ENCODE peak calls at places on chromosomes 6 and 20, in six cellular contexts. C is neuronal stem cell, X is IMR-90, B is H1, S is trophoblast cell, G is H9. K is an unnamed sample.

GRCh38 chr20:38751360-38751976 is 3.2 kb downstream of the ACTR5 start:
- DNase-seq in C (no peak), X (peak), B (no peak), S (peak), G (no peak), K (peak)

GRCh38 chr6:100126682-100127484 is 132.9 kb upstream of the MCHR2 start:
- DNase-seq in C (no peak), X (no peak), B (no peak), S (no peak), G (no peak), K (no peak)

GRCh38 chr6:39303425-39304153 is 10.6 kb downstream of the KCNK17 start:
- DNase-seq in C (no peak), X (no peak), B (no peak), S (no peak), G (no peak), K (no peak)

GRCh38 chr6:17115251-17116089 is 13.6 kb downstream of the STMND1 start:
- DNase-seq in C (no peak), X (peak), B (no peak), S (peak), G (no peak), K (peak)

GRCh38 chr6:65448806-65449397 is 258.1 kb downstream of the EYS start:
- DNase-seq in C (no peak), X (no peak), B (no peak), S (no peak), G (no peak), K (no peak)

GRCh38 chr20:38291961-38292360 is 12.0 kb upstream of the BPI start:
- DNase-seq in C (no peak), X (no peak), B (no peak), S (no peak), G (no peak), K (no peak)

GRCh38 chr20:14117768-14118167 is 122.5 kb downstream of the MACROD2 start:
- DNase-seq in C (no peak), X (no peak), B (no peak), S (no peak), G (no peak), K (no peak)

GRCh38 chr6:56505861-56506260 is 136.8 kb downstream of the DST start:
- DNase-seq in C (no peak), X (no peak), B (no peak), S (no peak), G (no peak), K (no peak)

GRCh38 chr6:16018626-16019025 is 110.3 kb upstream of the MYLIP start:
- DNase-seq in C (no peak), X (no peak), B (no peak), S (no peak), G (no peak), K (no peak)

GRCh38 chr20:17841751-17842191 is 126.8 kb downstream of the SNX5 start:
- DNase-seq in C (no peak), X (peak), B (no peak), S (no peak), G (no peak), K (peak)

GRCh38 chr20:50226093-50226974 is 35.7 kb downstream of the CEBPB start:
- DNase-seq in C (no peak), X (peak), B (no peak), S (peak), G (no peak), K (peak)

GRCh38 chr6:36323062-36323461 is 13.6 kb downstream of the BNIP5 start:
- DNase-seq in C (peak), X (no peak), B (no peak), S (no peak), G (no peak), K (peak)

GRCh38 chr20:62268228-62268900 is 30.0 kb downstream of the OSBPL2 start:
- DNase-seq in C (no peak), X (no peak), B (no peak), S (no peak), G (no peak), K (no peak)

GRCh38 chr20:49965781-49966304 is 16.9 kb upstream of the SNAI1 start:
- DNase-seq in C (no peak), X (no peak), B (no peak), S (peak), G (no peak), K (no peak)

GRCh38 chr20:32251470-32251869 is 26.0 kb upstream of the KIF3B start:
- DNase-seq in C (no peak), X (no peak), B (no peak), S (no peak), G (no peak), K (no peak)
- H4K91ac ChIP-seq in C (no peak), X (no peak), B (no peak), S (no peak), G (no peak), K (no peak)

GRCh38 chr6:166591026-166591425 is 4.5 kb upstream of the RAMACL start:
- DNase-seq in C (no peak), X (no peak), B (no peak), S (no peak), G (no peak), K (no peak)

GRCh38 chr6:166589334-166589731 is 2.9 kb upstream of the RAMACL start:
- DNase-seq in C (no peak), X (no peak), B (no peak), S (no peak), G (no peak), K (no peak)

GRCh38 chr6:166589786-166590574 is 3.5 kb upstream of the RAMACL start:
- DNase-seq in C (no peak), X (no peak), B (no peak), S (no peak), G (no peak), K (no peak)

GRCh38 chr6:166587631-166588413 is 1.3 kb upstream of the RAMACL start:
- DNase-seq in C (no peak), X (no peak), B (no peak), S (no peak), G (no peak), K (no peak)

GRCh38 chr6:166588691-166589333 is 2.3 kb upstream of the RAMACL start:
- DNase-seq in C (no peak), X (peak), B (no peak), S (no peak), G (peak), K (peak)
- H4K91ac ChIP-seq in C (no peak), X (no peak), B (no peak), S (no peak), G (no peak), K (peak)

DNA sequence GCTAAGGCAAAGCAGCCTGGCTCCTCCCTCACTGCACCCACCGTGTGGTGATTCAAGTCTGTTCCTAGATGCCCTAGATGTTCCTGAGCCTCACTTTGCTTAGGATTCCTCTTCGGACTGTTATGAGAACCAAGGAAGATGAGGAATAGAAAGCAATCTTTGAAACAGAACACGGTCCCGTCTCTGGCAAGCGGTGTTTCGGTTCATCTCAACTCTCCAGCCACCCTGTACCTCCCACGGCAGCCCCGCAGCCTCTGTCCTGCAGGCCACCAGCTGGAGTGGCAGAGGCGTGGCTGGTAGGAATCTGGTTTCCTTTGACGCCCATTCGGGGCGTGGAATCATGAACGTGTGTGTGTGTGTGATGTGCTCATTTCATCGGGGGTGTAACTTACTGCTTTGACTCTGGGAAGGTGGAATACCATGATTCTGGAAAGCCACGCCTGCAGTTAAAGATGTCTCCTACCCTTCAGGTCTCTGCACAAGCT is 21.3 kb downstream of the PDE10A start:
- DNase-seq in C (no peak), X (no peak), B (no peak), S (peak), G (no peak), K (no peak)
- H4K91ac ChIP-seq in C (no peak), X (no peak), B (no peak), S (no peak), G (no peak), K (no peak)

DNA sequence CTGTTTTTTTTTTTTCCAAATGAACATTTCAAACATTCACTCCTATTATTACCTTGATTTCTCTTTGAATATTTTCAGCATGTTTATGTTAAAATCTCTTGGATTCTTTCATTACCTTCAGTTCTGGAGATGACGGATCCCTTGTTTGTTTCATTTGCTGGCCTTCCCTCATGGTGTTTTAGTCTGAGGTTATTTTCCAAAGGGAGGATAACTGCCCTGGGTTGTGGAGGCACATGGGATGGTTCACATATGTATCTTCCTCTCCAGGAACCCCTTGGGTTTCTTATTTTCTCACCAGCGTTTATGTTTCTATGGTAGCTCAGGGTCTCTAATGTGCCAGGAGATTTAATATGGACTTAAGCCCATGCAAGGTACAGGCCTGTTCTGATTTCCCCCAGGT is 36.3 kb downstream of the ECT2L start:
- DNase-seq in C (no peak), X (no peak), B (no peak), S (no peak), G (no peak), K (no peak)
- H4K91ac ChIP-seq in C (no peak), X (no peak), B (no peak), S (no peak), G (no peak), K (no peak)

GRCh38 chr6:33803571-33804053 is at the start of gene MLN:
- DNase-seq in C (no peak), X (no peak), B (no peak), S (no peak), G (no peak), K (no peak)

GRCh38 chr6:33799714-33800113 is 4.1 kb downstream of the MLN start:
- DNase-seq in C (no peak), X (no peak), B (no peak), S (no peak), G (no peak), K (no peak)

GRCh38 chr6:33800248-33800647 is 3.6 kb downstream of the MLN start:
- DNase-seq in C (no peak), X (no peak), B (no peak), S (no peak), G (no peak), K (no peak)

GRCh38 chr6:33802186-33803061 is 1.4 kb downstream of the MLN start:
- DNase-seq in C (no peak), X (no peak), B (no peak), S (no peak), G (no peak), K (no peak)

GRCh38 chr6:33801611-33802010 is 2.2 kb downstream of the MLN start:
- DNase-seq in C (no peak), X (no peak), B (no peak), S (peak), G (no peak), K (no peak)
- H4K91ac ChIP-seq in C (no peak), X (no peak), B (peak), S (no peak), G (no peak), K (no peak)

DNA sequence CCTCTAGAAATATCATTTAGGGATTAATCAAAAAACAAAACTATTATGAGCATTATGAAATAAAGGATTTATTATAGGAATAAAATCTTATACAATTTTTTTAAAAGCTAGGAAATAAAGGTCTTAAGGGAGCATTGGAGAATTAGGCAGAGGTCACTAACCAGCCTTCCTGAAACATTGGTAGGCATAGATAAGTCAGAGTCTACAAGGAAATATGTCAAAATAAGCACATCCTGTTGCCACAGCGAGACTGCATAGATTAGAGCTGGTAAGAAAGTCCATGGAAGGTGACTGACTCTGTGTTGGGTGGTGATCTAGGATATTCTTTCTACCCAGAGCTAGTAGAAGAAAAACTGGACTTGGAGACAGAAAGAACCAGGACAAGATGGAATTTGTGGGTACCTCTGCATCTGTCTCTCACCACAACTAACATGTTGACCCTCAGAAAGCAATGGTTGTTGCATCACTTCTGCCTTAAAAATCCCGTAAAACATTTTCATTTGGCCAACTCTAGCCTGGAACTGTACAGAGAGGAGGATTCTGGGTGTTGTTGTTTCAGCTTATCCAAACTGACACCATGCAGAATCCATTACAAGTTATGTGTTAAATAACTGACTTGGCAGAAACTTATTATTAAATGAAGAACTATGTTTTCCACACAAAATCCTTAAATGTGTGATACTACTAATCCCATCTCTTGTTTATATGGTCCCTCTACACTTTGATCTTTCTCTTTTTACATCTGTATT is 77.1 kb downstream of the FBXO5 start:
- DNase-seq in C (no peak), X (no peak), B (no peak), S (no peak), G (no peak), K (no peak)
- H4K91ac ChIP-seq in C (no peak), X (no peak), B (no peak), S (no peak), G (no peak), K (no peak)

GRCh38 chr6:116165596-116165995 is 39.7 kb upstream of the COL10A1 start:
- DNase-seq in C (no peak), X (no peak), B (no peak), S (no peak), G (no peak), K (no peak)
- H4K91ac ChIP-seq in C (no peak), X (no peak), B (no peak), S (no peak), G (no peak), K (no peak)

GRCh38 chr20:63690898-63691710 is 5.3 kb upstream of the TNFRSF6B start:
- DNase-seq in C (no peak), X (no peak), B (no peak), S (no peak), G (no peak), K (no peak)
- H4K91ac ChIP-seq in C (no peak), X (no peak), B (no peak), S (no peak), G (no peak), K (peak)

GRCh38 chr6:160851031-160851430 is 140.5 kb upstream of the MAP3K4 start:
- DNase-seq in C (no peak), X (no peak), B (no peak), S (no peak), G (no peak), K (no peak)
- H4K91ac ChIP-seq in C (no peak), X (no peak), B (no peak), S (no peak), G (no peak), K (no peak)

K was measured in mesenchymal stem cell.